ENCODE peak calls at places on chromosomes 11 and 22, in four cellular contexts. One of them, this sample, is unnamed.

GRCh38 chr11:2091786-2092463 is 47.3 kb downstream of the IGF2 start:
- DNase-seq in activated T-cell treated with anti-CD3 and anti-CD28 coated beads for 48 hours: no peak
- DNase-seq in HTR-8/SVneo: no peak
- DNase-seq in HAP-1: no peak
- DNase-seq in this sample: no peak

GRCh38 chr11:11346249-11346648 is 6.8 kb downstream of the CSNK2A3 start:
- DNase-seq in HTR-8/SVneo: no peak
- DNase-seq in activated T-cell treated with anti-CD3 and anti-CD28 coated beads for 48 hours: no peak
- DNase-seq in HAP-1: no peak
- DNase-seq in this sample: no peak

GRCh38 chr22:46522743-46523300 is 14.6 kb downstream of the CELSR1 start:
- DNase-seq in HTR-8/SVneo: no peak
- DNase-seq in activated T-cell treated with anti-CD3 and anti-CD28 coated beads for 48 hours: no peak
- DNase-seq in HAP-1: no peak
- DNase-seq in this sample: no peak

GRCh38 chr11:44775366-44776356 is 48.9 kb downstream of the TSPAN18 start:
- DNase-seq in HAP-1: peak; percentile 48
- DNase-seq in activated T-cell treated with anti-CD3 and anti-CD28 coated beads for 48 hours: peak; percentile 54
- DNase-seq in HTR-8/SVneo: peak; percentile 68
- DNase-seq in this sample: no peak

GRCh38 chr22:49514211-49514610 is 313.5 kb downstream of the BRD1 start:
- DNase-seq in activated T-cell treated with anti-CD3 and anti-CD28 coated beads for 48 hours: no peak
- DNase-seq in HAP-1: no peak
- DNase-seq in HTR-8/SVneo: no peak
- DNase-seq in this sample: no peak

GRCh38 chr11:17405232-17406005 is 17.0 kb upstream of the KCNJ11 start:
- DNase-seq in HAP-1: no peak
- DNase-seq in activated T-cell treated with anti-CD3 and anti-CD28 coated beads for 48 hours: no peak
- DNase-seq in HTR-8/SVneo: no peak
- DNase-seq in this sample: no peak

GRCh38 chr11:111814567-111814966 is 48.4 kb upstream of the PPP2R1B start:
- DNase-seq in HAP-1: peak; percentile 21
- DNase-seq in HTR-8/SVneo: no peak
- DNase-seq in activated T-cell treated with anti-CD3 and anti-CD28 coated beads for 48 hours: no peak
- DNase-seq in this sample: peak; percentile 60

GRCh38 chr22:25364736-25365241 is 145.3 kb downstream of the CRYBB2 start:
- DNase-seq in activated T-cell treated with anti-CD3 and anti-CD28 coated beads for 48 hours: no peak
- DNase-seq in HTR-8/SVneo: no peak
- DNase-seq in HAP-1: no peak
- DNase-seq in this sample: no peak

GRCh38 chr11:35138949-35139881 is at the start of gene CD44:
- DNase-seq in HAP-1: no peak
- DNase-seq in activated T-cell treated with anti-CD3 and anti-CD28 coated beads for 48 hours: peak; percentile 58
- DNase-seq in HTR-8/SVneo: peak; percentile 73
- DNase-seq in this sample: no peak

GRCh38 chr11:2530131-2530854 is 85.5 kb downstream of the KCNQ1 start:
- DNase-seq in HAP-1: no peak
- DNase-seq in HTR-8/SVneo: no peak
- DNase-seq in activated T-cell treated with anti-CD3 and anti-CD28 coated beads for 48 hours: no peak
- DNase-seq in this sample: no peak

GRCh38 chr11:57387284-57388030 is 3.0 kb downstream of the PRG2 start:
- DNase-seq in activated T-cell treated with anti-CD3 and anti-CD28 coated beads for 48 hours: no peak
- DNase-seq in HAP-1: no peak
- DNase-seq in HTR-8/SVneo: no peak
- DNase-seq in this sample: no peak

GRCh38 chr11:34262601-34263081 is 95.2 kb downstream of the ABTB2 start:
- DNase-seq in activated T-cell treated with anti-CD3 and anti-CD28 coated beads for 48 hours: no peak
- DNase-seq in HAP-1: no peak
- DNase-seq in HTR-8/SVneo: no peak
- DNase-seq in this sample: no peak

GRCh38 chr22:41504397-41504796 is 35.5 kb downstream of the ACO2 start:
- DNase-seq in HTR-8/SVneo: no peak
- DNase-seq in HAP-1: no peak
- DNase-seq in activated T-cell treated with anti-CD3 and anti-CD28 coated beads for 48 hours: no peak
- DNase-seq in this sample: peak; percentile 31

GRCh38 chr22:27512283-27512761 is 289.2 kb downstream of the MN1 start:
- DNase-seq in activated T-cell treated with anti-CD3 and anti-CD28 coated beads for 48 hours: no peak
- DNase-seq in HAP-1: no peak
- DNase-seq in HTR-8/SVneo: peak; percentile 67
- DNase-seq in this sample: peak; percentile 90

GRCh38 chr22:40818192-40818746 is 877 bp downstream of the SLC25A17 start:
- DNase-seq in HTR-8/SVneo: no peak
- DNase-seq in activated T-cell treated with anti-CD3 and anti-CD28 coated beads for 48 hours: no peak
- DNase-seq in HAP-1: no peak
- DNase-seq in this sample: no peak

GRCh38 chr22:27719535-27720227 is 81.9 kb downstream of the MN1 start:
- DNase-seq in activated T-cell treated with anti-CD3 and anti-CD28 coated beads for 48 hours: no peak
- DNase-seq in HAP-1: peak; percentile 21
- DNase-seq in HTR-8/SVneo: no peak
- DNase-seq in this sample: no peak

GRCh38 chr11:9090488-9091043 is 833 bp downstream of the SCUBE2 start:
- DNase-seq in activated T-cell treated with anti-CD3 and anti-CD28 coated beads for 48 hours: no peak
- DNase-seq in HAP-1: no peak
- DNase-seq in HTR-8/SVneo: no peak
- DNase-seq in this sample: no peak

GRCh38 chr11:11909727-11910126 is 68.0 kb downstream of the USP47 start:
- DNase-seq in HAP-1: no peak
- DNase-seq in HTR-8/SVneo: no peak
- DNase-seq in activated T-cell treated with anti-CD3 and anti-CD28 coated beads for 48 hours: no peak
- DNase-seq in this sample: no peak

GRCh38 chr11:74427377-74427776 is 29.1 kb upstream of the PGM2L1 start:
- DNase-seq in activated T-cell treated with anti-CD3 and anti-CD28 coated beads for 48 hours: no peak
- DNase-seq in HAP-1: no peak
- DNase-seq in HTR-8/SVneo: no peak
- DNase-seq in this sample: no peak

GRCh38 chr11:105588001-105588400 is 21.9 kb upstream of the GRIA4 start:
- DNase-seq in HTR-8/SVneo: peak; percentile 23
- DNase-seq in activated T-cell treated with anti-CD3 and anti-CD28 coated beads for 48 hours: no peak
- DNase-seq in HAP-1: no peak
- DNase-seq in this sample: no peak

GRCh38 chr11:12606597-12606996 is 67.6 kb upstream of the TEAD1 start:
- DNase-seq in HTR-8/SVneo: no peak
- DNase-seq in HAP-1: no peak
- DNase-seq in activated T-cell treated with anti-CD3 and anti-CD28 coated beads for 48 hours: no peak
- DNase-seq in this sample: peak; percentile 49

GRCh38 chr11:44607987-44608386 is 42.5 kb downstream of the CD82 start:
- DNase-seq in HTR-8/SVneo: no peak
- DNase-seq in activated T-cell treated with anti-CD3 and anti-CD28 coated beads for 48 hours: no peak
- DNase-seq in HAP-1: no peak
- DNase-seq in this sample: no peak

GRCh38 chr22:27577570-27577969 is 224.0 kb downstream of the MN1 start:
- DNase-seq in HTR-8/SVneo: no peak
- DNase-seq in HAP-1: no peak
- DNase-seq in activated T-cell treated with anti-CD3 and anti-CD28 coated beads for 48 hours: no peak
- DNase-seq in this sample: no peak

GRCh38 chr11:92267968-92268367 is 43.4 kb downstream of the FAT3 start:
- DNase-seq in HTR-8/SVneo: no peak
- DNase-seq in activated T-cell treated with anti-CD3 and anti-CD28 coated beads for 48 hours: no peak
- DNase-seq in HAP-1: no peak
- DNase-seq in this sample: no peak

GRCh38 chr22:23402275-23403151 is 177.6 kb downstream of the IGLL1 start:
- DNase-seq in activated T-cell treated with anti-CD3 and anti-CD28 coated beads for 48 hours: peak; percentile 62
- DNase-seq in HAP-1: peak; percentile 78
- DNase-seq in HTR-8/SVneo: no peak
- DNase-seq in this sample: no peak

GRCh38 chr22:25930083-25930482 is 188.1 kb downstream of the MYO18B start:
- DNase-seq in HAP-1: no peak
- DNase-seq in HTR-8/SVneo: no peak
- DNase-seq in activated T-cell treated with anti-CD3 and anti-CD28 coated beads for 48 hours: no peak
- DNase-seq in this sample: no peak

GRCh38 chr11:9206496-9206895 is 58.7 kb downstream of the DENND5A start:
- DNase-seq in HAP-1: no peak
- DNase-seq in activated T-cell treated with anti-CD3 and anti-CD28 coated beads for 48 hours: no peak
- DNase-seq in HTR-8/SVneo: peak; percentile 42
- DNase-seq in this sample: no peak

GRCh38 chr11:578276-579035 is 2.2 kb downstream of the PHRF1 start:
- DNase-seq in HAP-1: no peak
- DNase-seq in HTR-8/SVneo: no peak
- DNase-seq in activated T-cell treated with anti-CD3 and anti-CD28 coated beads for 48 hours: no peak
- DNase-seq in this sample: no peak

GRCh38 chr11:108616549-108616948 is 23.0 kb upstream of the EXPH5 start:
- DNase-seq in HTR-8/SVneo: peak; percentile 83
- DNase-seq in activated T-cell treated with anti-CD3 and anti-CD28 coated beads for 48 hours: no peak
- DNase-seq in HAP-1: no peak
- DNase-seq in this sample: peak; percentile 58

GRCh38 chr11:14679662-14680061 is 36.1 kb downstream of the PDE3B start:
- DNase-seq in HTR-8/SVneo: no peak
- DNase-seq in HAP-1: no peak
- DNase-seq in activated T-cell treated with anti-CD3 and anti-CD28 coated beads for 48 hours: no peak
- DNase-seq in this sample: no peak

GRCh38 chr11:23406131-23406819 is 546.0 kb upstream of the CCDC179 start:
- DNase-seq in HAP-1: no peak
- DNase-seq in HTR-8/SVneo: no peak
- DNase-seq in activated T-cell treated with anti-CD3 and anti-CD28 coated beads for 48 hours: no peak
- DNase-seq in this sample: no peak

GRCh38 chr22:23404689-23405365 is 175.3 kb downstream of the IGLL1 start:
- DNase-seq in HAP-1: peak; percentile 7
- DNase-seq in activated T-cell treated with anti-CD3 and anti-CD28 coated beads for 48 hours: no peak
- DNase-seq in HTR-8/SVneo: peak; percentile 28
- DNase-seq in this sample: peak; percentile 16

GRCh38 chr11:57597971-57598830 is 716 bp downstream of the SERPING1 start:
- DNase-seq in HAP-1: no peak
- DNase-seq in HTR-8/SVneo: no peak
- DNase-seq in activated T-cell treated with anti-CD3 and anti-CD28 coated beads for 48 hours: no peak
- DNase-seq in this sample: peak; percentile 39

GRCh38 chr11:5197538-5197937 is 2.9 kb downstream of the OR51V1 start:
- DNase-seq in activated T-cell treated with anti-CD3 and anti-CD28 coated beads for 48 hours: no peak
- DNase-seq in HAP-1: no peak
- DNase-seq in HTR-8/SVneo: no peak
- DNase-seq in this sample: no peak

GRCh38 chr11:118921929-118922744 is 3.6 kb downstream of the BCL9L start:
- DNase-seq in HAP-1: no peak
- DNase-seq in HTR-8/SVneo: peak; percentile 76
- DNase-seq in activated T-cell treated with anti-CD3 and anti-CD28 coated beads for 48 hours: no peak
- DNase-seq in this sample: no peak

This sample was measured in skeletal muscle cell.